ENCODE peak calls at places on chromosome 17, in nine cellular contexts. One of them, this sample, is unnamed.

GRCh38 chr17:27878776-27879562 is 14.2 kb downstream of the LYRM9 start:
- DNase-seq in gastrocnemius medialis: no peak
- DNase-seq in CD8-positive, alpha-beta memory T cell: no peak
- DNase-seq in ascending aorta: no peak
- DNase-seq in GM23248: no peak
- DNase-seq in esophagus squamous epithelium: no peak
- DNase-seq in AG04450: no peak
- DNase-seq in prostate gland: no peak
- DNase-seq in breast epithelium: no peak
- DNase-seq in this sample: no peak

GRCh38 chr17:29909604-29910003 is 20.4 kb downstream of the SSH2 start:
- DNase-seq in gastrocnemius medialis: no peak
- DNase-seq in CD8-positive, alpha-beta memory T cell: no peak
- DNase-seq in ascending aorta: no peak
- DNase-seq in GM23248: peak
- DNase-seq in esophagus squamous epithelium: no peak
- DNase-seq in AG04450: no peak
- DNase-seq in prostate gland: no peak
- DNase-seq in breast epithelium: no peak
- DNase-seq in this sample: no peak

GRCh38 chr17:74736423-74737298 is at the start of gene RAB37:
- DNase-seq in gastrocnemius medialis: no peak
- DNase-seq in CD8-positive, alpha-beta memory T cell: peak
- DNase-seq in ascending aorta: no peak
- DNase-seq in GM23248: peak
- DNase-seq in esophagus squamous epithelium: no peak
- DNase-seq in AG04450: no peak
- DNase-seq in prostate gland: no peak
- DNase-seq in breast epithelium: no peak
- DNase-seq in this sample: no peak

GRCh38 chr17:21549107-21549687 is 143.1 kb upstream of the KCNJ18 start:
- DNase-seq in gastrocnemius medialis: no peak
- DNase-seq in CD8-positive, alpha-beta memory T cell: no peak
- DNase-seq in ascending aorta: no peak
- DNase-seq in GM23248: peak
- DNase-seq in esophagus squamous epithelium: no peak
- DNase-seq in AG04450: no peak
- DNase-seq in prostate gland: no peak
- DNase-seq in breast epithelium: no peak
- DNase-seq in this sample: no peak

GRCh38 chr17:79192503-79193500 is 118.2 kb downstream of the ENGASE start:
- DNase-seq in gastrocnemius medialis: no peak
- DNase-seq in CD8-positive, alpha-beta memory T cell: no peak
- DNase-seq in ascending aorta: no peak
- DNase-seq in GM23248: peak
- DNase-seq in esophagus squamous epithelium: no peak
- DNase-seq in AG04450: no peak
- DNase-seq in prostate gland: peak
- DNase-seq in breast epithelium: no peak
- DNase-seq in this sample: no peak

GRCh38 chr17:49210158-49211029 is at the start of the genes ABI3 and GNGT2:
- DNase-seq in gastrocnemius medialis: no peak
- DNase-seq in CD8-positive, alpha-beta memory T cell: peak
- DNase-seq in ascending aorta: no peak
- DNase-seq in GM23248: no peak
- DNase-seq in esophagus squamous epithelium: no peak
- DNase-seq in AG04450: no peak
- DNase-seq in prostate gland: no peak
- DNase-seq in breast epithelium: no peak
- DNase-seq in this sample: no peak

GRCh38 chr17:10681866-10682446 is 15.4 kb downstream of the SCO1 start:
- DNase-seq in gastrocnemius medialis: no peak
- DNase-seq in CD8-positive, alpha-beta memory T cell: no peak
- DNase-seq in ascending aorta: no peak
- DNase-seq in GM23248: peak
- DNase-seq in esophagus squamous epithelium: no peak
- DNase-seq in AG04450: no peak
- DNase-seq in prostate gland: no peak
- DNase-seq in breast epithelium: no peak
- DNase-seq in this sample: no peak

GRCh38 chr17:45973943-45974859 is 24.8 kb upstream of the STH start:
- DNase-seq in gastrocnemius medialis: peak
- DNase-seq in CD8-positive, alpha-beta memory T cell: no peak
- DNase-seq in ascending aorta: no peak
- DNase-seq in GM23248: no peak
- DNase-seq in esophagus squamous epithelium: no peak
- DNase-seq in AG04450: no peak
- DNase-seq in prostate gland: peak
- DNase-seq in breast epithelium: no peak
- DNase-seq in this sample: no peak

GRCh38 chr17:81015135-81015534 is 19.8 kb upstream of the BAIAP2 start:
- DNase-seq in gastrocnemius medialis: no peak
- DNase-seq in CD8-positive, alpha-beta memory T cell: no peak
- DNase-seq in ascending aorta: no peak
- DNase-seq in GM23248: no peak
- DNase-seq in esophagus squamous epithelium: no peak
- DNase-seq in AG04450: no peak
- DNase-seq in prostate gland: no peak
- DNase-seq in breast epithelium: no peak
- DNase-seq in this sample: no peak

GRCh38 chr17:49994085-49995054 is 654 bp downstream of the DLX3 start:
- DNase-seq in gastrocnemius medialis: no peak
- DNase-seq in CD8-positive, alpha-beta memory T cell: no peak
- DNase-seq in ascending aorta: no peak
- DNase-seq in GM23248: peak
- DNase-seq in esophagus squamous epithelium: no peak
- DNase-seq in AG04450: no peak
- DNase-seq in prostate gland: no peak
- DNase-seq in breast epithelium: no peak
- DNase-seq in this sample: no peak

GRCh38 chr17:13822671-13823070 is 220.9 kb upstream of the HS3ST3A1 start:
- DNase-seq in gastrocnemius medialis: no peak
- DNase-seq in CD8-positive, alpha-beta memory T cell: no peak
- DNase-seq in ascending aorta: no peak
- DNase-seq in GM23248: no peak
- DNase-seq in esophagus squamous epithelium: no peak
- DNase-seq in AG04450: no peak
- DNase-seq in prostate gland: no peak
- DNase-seq in breast epithelium: no peak
- DNase-seq in this sample: no peak

GRCh38 chr17:55157165-55157564 is 107.6 kb upstream of the HLF start:
- DNase-seq in gastrocnemius medialis: no peak
- DNase-seq in CD8-positive, alpha-beta memory T cell: no peak
- DNase-seq in ascending aorta: no peak
- DNase-seq in GM23248: peak
- DNase-seq in esophagus squamous epithelium: no peak
- DNase-seq in AG04450: no peak
- DNase-seq in prostate gland: no peak
- DNase-seq in breast epithelium: no peak
- DNase-seq in this sample: no peak

GRCh38 chr17:36941265-36942021 is 4.2 kb downstream of the LHX1 start:
- DNase-seq in gastrocnemius medialis: no peak
- DNase-seq in CD8-positive, alpha-beta memory T cell: no peak
- DNase-seq in ascending aorta: no peak
- DNase-seq in GM23248: no peak
- DNase-seq in esophagus squamous epithelium: no peak
- DNase-seq in AG04450: no peak
- DNase-seq in prostate gland: no peak
- DNase-seq in breast epithelium: no peak
- DNase-seq in this sample: no peak

GRCh38 chr17:50887705-50888245 is 21.6 kb upstream of the TOB1 start:
- DNase-seq in gastrocnemius medialis: no peak
- DNase-seq in CD8-positive, alpha-beta memory T cell: no peak
- DNase-seq in ascending aorta: no peak
- DNase-seq in GM23248: no peak
- DNase-seq in esophagus squamous epithelium: no peak
- DNase-seq in AG04450: no peak
- DNase-seq in prostate gland: no peak
- DNase-seq in breast epithelium: peak
- DNase-seq in this sample: no peak

GRCh38 chr17:7916799-7917198 is 710 bp upstream of the RNF227 start:
- DNase-seq in gastrocnemius medialis: no peak
- DNase-seq in CD8-positive, alpha-beta memory T cell: no peak
- DNase-seq in ascending aorta: no peak
- DNase-seq in GM23248: peak
- DNase-seq in esophagus squamous epithelium: no peak
- DNase-seq in AG04450: no peak
- DNase-seq in prostate gland: no peak
- DNase-seq in breast epithelium: peak
- DNase-seq in this sample: no peak

GRCh38 chr17:73954981-73955380 is 248.5 kb upstream of the RPL38 start:
- DNase-seq in gastrocnemius medialis: no peak
- DNase-seq in CD8-positive, alpha-beta memory T cell: no peak
- DNase-seq in ascending aorta: no peak
- DNase-seq in GM23248: no peak
- DNase-seq in esophagus squamous epithelium: no peak
- DNase-seq in AG04450: no peak
- DNase-seq in prostate gland: no peak
- DNase-seq in breast epithelium: no peak
- DNase-seq in this sample: no peak

GRCh38 chr17:3555189-3555796 is 2.3 kb downstream of the TRPV3 start:
- DNase-seq in gastrocnemius medialis: no peak
- DNase-seq in CD8-positive, alpha-beta memory T cell: no peak
- DNase-seq in ascending aorta: no peak
- DNase-seq in GM23248: no peak
- DNase-seq in esophagus squamous epithelium: no peak
- DNase-seq in AG04450: no peak
- DNase-seq in prostate gland: no peak
- DNase-seq in breast epithelium: no peak
- DNase-seq in this sample: no peak

GRCh38 chr17:40705567-40705966 is 2.0 kb upstream of the KRT24 start:
- DNase-seq in gastrocnemius medialis: no peak
- DNase-seq in CD8-positive, alpha-beta memory T cell: no peak
- DNase-seq in ascending aorta: no peak
- DNase-seq in GM23248: no peak
- DNase-seq in esophagus squamous epithelium: no peak
- DNase-seq in AG04450: no peak
- DNase-seq in prostate gland: no peak
- DNase-seq in breast epithelium: no peak
- DNase-seq in this sample: no peak

GRCh38 chr17:40702271-40702670 is 1.3 kb downstream of the KRT24 start:
- DNase-seq in gastrocnemius medialis: no peak
- DNase-seq in CD8-positive, alpha-beta memory T cell: no peak
- DNase-seq in ascending aorta: no peak
- DNase-seq in GM23248: no peak
- DNase-seq in esophagus squamous epithelium: no peak
- DNase-seq in AG04450: no peak
- DNase-seq in prostate gland: no peak
- DNase-seq in breast epithelium: no peak
- DNase-seq in this sample: no peak

GRCh38 chr17:40703652-40704051 is at the start of gene KRT24:
- DNase-seq in gastrocnemius medialis: no peak
- DNase-seq in CD8-positive, alpha-beta memory T cell: no peak
- DNase-seq in ascending aorta: no peak
- DNase-seq in GM23248: no peak
- DNase-seq in esophagus squamous epithelium: no peak
- DNase-seq in AG04450: no peak
- DNase-seq in prostate gland: no peak
- DNase-seq in breast epithelium: no peak
- DNase-seq in this sample: no peak

GRCh38 chr17:40707720-40708119 is 4.2 kb upstream of the KRT24 start:
- DNase-seq in gastrocnemius medialis: peak
- DNase-seq in CD8-positive, alpha-beta memory T cell: no peak
- DNase-seq in ascending aorta: no peak
- DNase-seq in GM23248: peak
- DNase-seq in esophagus squamous epithelium: no peak
- DNase-seq in AG04450: no peak
- DNase-seq in prostate gland: no peak
- DNase-seq in breast epithelium: no peak
- DNase-seq in this sample: no peak
- H3K27ac ChIP-seq in gastrocnemius medialis: peak
- H3K27ac ChIP-seq in CD8-positive, alpha-beta memory T cell: no peak
- H3K27ac ChIP-seq in ascending aorta: peak
- H3K27ac ChIP-seq in GM23248: no peak
- H3K27ac ChIP-seq in esophagus squamous epithelium: peak
- H3K27ac ChIP-seq in AG04450: no peak
- H3K27ac ChIP-seq in prostate gland: no peak
- H3K27ac ChIP-seq in breast epithelium: no peak
- H3K27ac ChIP-seq in this sample: no peak

DNA sequence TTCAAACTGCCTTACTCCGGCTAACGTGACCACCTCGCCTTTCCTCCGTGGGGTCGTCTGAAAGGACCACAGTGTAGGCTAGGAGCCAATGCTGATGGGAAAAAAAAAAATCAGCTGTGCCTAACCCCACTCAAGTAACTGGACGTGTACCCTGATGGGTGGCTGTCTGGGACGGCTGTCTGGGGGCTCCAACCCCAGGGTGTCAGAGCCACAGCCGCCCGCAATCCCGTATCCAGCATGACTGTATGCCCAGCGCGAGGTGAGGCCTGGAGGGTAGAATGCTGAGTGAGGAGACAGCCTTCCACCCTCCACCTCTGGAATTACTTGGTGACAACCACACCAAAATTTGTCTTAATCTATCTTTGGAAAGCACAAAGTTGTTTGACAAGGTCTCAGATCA is 2.8 kb downstream of the CSNK1D start:
- DNase-seq in gastrocnemius medialis: no peak
- DNase-seq in CD8-positive, alpha-beta memory T cell: no peak
- DNase-seq in ascending aorta: no peak
- DNase-seq in GM23248: no peak
- DNase-seq in esophagus squamous epithelium: no peak
- DNase-seq in AG04450: no peak
- DNase-seq in prostate gland: no peak
- DNase-seq in breast epithelium: no peak
- DNase-seq in this sample: no peak
- H3K27ac ChIP-seq in gastrocnemius medialis: peak
- H3K27ac ChIP-seq in CD8-positive, alpha-beta memory T cell: no peak
- H3K27ac ChIP-seq in ascending aorta: no peak
- H3K27ac ChIP-seq in GM23248: no peak
- H3K27ac ChIP-seq in esophagus squamous epithelium: peak
- H3K27ac ChIP-seq in AG04450: no peak
- H3K27ac ChIP-seq in prostate gland: peak
- H3K27ac ChIP-seq in breast epithelium: peak
- H3K27ac ChIP-seq in this sample: no peak

GRCh38 chr17:17126131-17127110 is 79.7 kb downstream of the PLD6 start:
- DNase-seq in gastrocnemius medialis: no peak
- DNase-seq in CD8-positive, alpha-beta memory T cell: no peak
- DNase-seq in ascending aorta: no peak
- DNase-seq in GM23248: no peak
- DNase-seq in esophagus squamous epithelium: no peak
- DNase-seq in AG04450: no peak
- DNase-seq in prostate gland: no peak
- DNase-seq in breast epithelium: no peak
- DNase-seq in this sample: no peak
- H3K27ac ChIP-seq in gastrocnemius medialis: peak
- H3K27ac ChIP-seq in CD8-positive, alpha-beta memory T cell: peak
- H3K27ac ChIP-seq in ascending aorta: peak
- H3K27ac ChIP-seq in GM23248: no peak
- H3K27ac ChIP-seq in esophagus squamous epithelium: peak
- H3K27ac ChIP-seq in AG04450: no peak
- H3K27ac ChIP-seq in prostate gland: no peak
- H3K27ac ChIP-seq in breast epithelium: peak
- H3K27ac ChIP-seq in this sample: no peak

DNA sequence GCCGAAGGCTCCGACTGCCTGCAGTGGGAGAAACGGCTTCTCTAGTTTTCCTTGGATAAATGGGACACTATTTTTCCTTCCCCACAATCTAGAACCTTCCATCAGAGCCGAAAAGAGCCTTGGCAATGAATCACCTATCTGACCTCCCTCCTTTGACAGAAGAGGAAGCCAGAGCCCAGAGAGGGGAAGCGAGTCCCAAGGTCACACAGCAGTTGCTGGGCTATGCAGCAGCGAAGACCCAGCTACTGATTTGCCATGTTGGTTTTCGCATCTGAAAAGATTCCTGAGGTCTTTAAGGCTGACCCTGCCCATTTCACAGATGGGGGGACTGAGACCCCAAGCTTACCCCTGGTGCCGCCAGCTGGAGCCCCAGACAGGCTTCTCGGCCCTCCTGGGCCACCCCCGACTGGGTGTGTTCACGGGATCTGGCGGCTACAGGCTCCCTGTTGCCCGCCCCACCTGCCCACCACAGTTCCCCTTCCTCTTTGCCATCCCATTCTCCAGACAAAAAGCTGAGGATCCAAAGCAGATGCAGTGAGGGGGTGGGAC is 45.9 kb downstream of the RAI1 start:
- DNase-seq in gastrocnemius medialis: no peak
- DNase-seq in CD8-positive, alpha-beta memory T cell: no peak
- DNase-seq in ascending aorta: no peak
- DNase-seq in GM23248: no peak
- DNase-seq in esophagus squamous epithelium: no peak
- DNase-seq in AG04450: no peak
- DNase-seq in prostate gland: no peak
- DNase-seq in breast epithelium: no peak
- DNase-seq in this sample: no peak
- H3K27ac ChIP-seq in gastrocnemius medialis: no peak
- H3K27ac ChIP-seq in CD8-positive, alpha-beta memory T cell: no peak
- H3K27ac ChIP-seq in ascending aorta: no peak
- H3K27ac ChIP-seq in GM23248: no peak
- H3K27ac ChIP-seq in esophagus squamous epithelium: no peak
- H3K27ac ChIP-seq in AG04450: no peak
- H3K27ac ChIP-seq in prostate gland: peak
- H3K27ac ChIP-seq in breast epithelium: no peak
- H3K27ac ChIP-seq in this sample: no peak

This sample was measured in substantia nigra.